ENCODE peak calls at places on chromosome 14, in ten cellular contexts. One of them, this sample, is unnamed.

GRCh38 chr14:80951491-80951890 is 3.9 kb upstream of the TSHR start:
- DNase-seq in COLO829: no peak
- DNase-seq in endothelial cell of umbilical vein: no peak
- DNase-seq in kidney glomerular epithelial cell: no peak
- DNase-seq in Right ventricle myocardium superior: no peak
- DNase-seq in NCI-H2081: no peak
- DNase-seq in HFFc6: no peak
- DNase-seq in activated CD8-positive, alpha-beta memory T cell treated with anti-CD3 and anti-CD28 coated beads for 48 hours: no peak
- DNase-seq in AG09319: no peak
- DNase-seq in stimulated activated CD4-positive, alpha-beta T cell treated with anti-CD3 and anti-CD28 coated beads, Interleukin-1b, Interleukin-23, amount 100 ng/mL, for 48 hours: no peak
- DNase-seq in this sample: no peak

GRCh38 chr14:52686176-52686575 is 9.2 kb downstream of the ERO1A start:
- DNase-seq in kidney glomerular epithelial cell: no peak
- DNase-seq in AG09319: no peak
- DNase-seq in endothelial cell of umbilical vein: no peak
- DNase-seq in COLO829: no peak
- DNase-seq in Right ventricle myocardium superior: no peak
- DNase-seq in HFFc6: no peak
- DNase-seq in NCI-H2081: no peak
- DNase-seq in stimulated activated CD4-positive, alpha-beta T cell treated with anti-CD3 and anti-CD28 coated beads, Interleukin-1b, Interleukin-23, amount 100 ng/mL, for 48 hours: no peak
- DNase-seq in activated CD8-positive, alpha-beta memory T cell treated with anti-CD3 and anti-CD28 coated beads for 48 hours: no peak
- DNase-seq in this sample: no peak

GRCh38 chr14:51806026-51806590 is 54.3 kb upstream of the GNG2 start:
- DNase-seq in HFFc6: no peak
- DNase-seq in NCI-H2081: no peak
- DNase-seq in COLO829: no peak
- DNase-seq in activated CD8-positive, alpha-beta memory T cell treated with anti-CD3 and anti-CD28 coated beads for 48 hours: no peak
- DNase-seq in endothelial cell of umbilical vein: no peak
- DNase-seq in kidney glomerular epithelial cell: no peak
- DNase-seq in Right ventricle myocardium superior: no peak
- DNase-seq in stimulated activated CD4-positive, alpha-beta T cell treated with anti-CD3 and anti-CD28 coated beads, Interleukin-1b, Interleukin-23, amount 100 ng/mL, for 48 hours: no peak
- DNase-seq in AG09319: no peak
- DNase-seq in this sample: no peak

GRCh38 chr14:55580401-55581010 is 499 bp downstream of the KTN1 start:
- DNase-seq in kidney glomerular epithelial cell: no peak
- DNase-seq in AG09319: no peak
- DNase-seq in activated CD8-positive, alpha-beta memory T cell treated with anti-CD3 and anti-CD28 coated beads for 48 hours: peak
- DNase-seq in stimulated activated CD4-positive, alpha-beta T cell treated with anti-CD3 and anti-CD28 coated beads, Interleukin-1b, Interleukin-23, amount 100 ng/mL, for 48 hours: peak
- DNase-seq in HFFc6: no peak
- DNase-seq in endothelial cell of umbilical vein: peak
- DNase-seq in NCI-H2081: peak
- DNase-seq in Right ventricle myocardium superior: peak
- DNase-seq in COLO829: no peak
- DNase-seq in this sample: peak

GRCh38 chr14:76091036-76091435 is 60.7 kb upstream of the GPATCH2L start:
- DNase-seq in stimulated activated CD4-positive, alpha-beta T cell treated with anti-CD3 and anti-CD28 coated beads, Interleukin-1b, Interleukin-23, amount 100 ng/mL, for 48 hours: no peak
- DNase-seq in HFFc6: peak
- DNase-seq in COLO829: no peak
- DNase-seq in Right ventricle myocardium superior: peak
- DNase-seq in activated CD8-positive, alpha-beta memory T cell treated with anti-CD3 and anti-CD28 coated beads for 48 hours: no peak
- DNase-seq in endothelial cell of umbilical vein: peak
- DNase-seq in AG09319: no peak
- DNase-seq in NCI-H2081: no peak
- DNase-seq in kidney glomerular epithelial cell: no peak
- DNase-seq in this sample: no peak

GRCh38 chr14:99908653-99909250 is 115.5 kb downstream of the EML1 start:
- DNase-seq in HFFc6: no peak
- DNase-seq in NCI-H2081: no peak
- DNase-seq in COLO829: peak
- DNase-seq in stimulated activated CD4-positive, alpha-beta T cell treated with anti-CD3 and anti-CD28 coated beads, Interleukin-1b, Interleukin-23, amount 100 ng/mL, for 48 hours: no peak
- DNase-seq in endothelial cell of umbilical vein: no peak
- DNase-seq in AG09319: no peak
- DNase-seq in kidney glomerular epithelial cell: no peak
- DNase-seq in activated CD8-positive, alpha-beta memory T cell treated with anti-CD3 and anti-CD28 coated beads for 48 hours: no peak
- DNase-seq in Right ventricle myocardium superior: no peak
- DNase-seq in this sample: no peak

GRCh38 chr14:26863736-26864135 is 265.9 kb upstream of the NOVA1 start:
- DNase-seq in AG09319: no peak
- DNase-seq in COLO829: no peak
- DNase-seq in activated CD8-positive, alpha-beta memory T cell treated with anti-CD3 and anti-CD28 coated beads for 48 hours: no peak
- DNase-seq in kidney glomerular epithelial cell: peak
- DNase-seq in stimulated activated CD4-positive, alpha-beta T cell treated with anti-CD3 and anti-CD28 coated beads, Interleukin-1b, Interleukin-23, amount 100 ng/mL, for 48 hours: no peak
- DNase-seq in NCI-H2081: no peak
- DNase-seq in Right ventricle myocardium superior: no peak
- DNase-seq in HFFc6: no peak
- DNase-seq in endothelial cell of umbilical vein: peak
- DNase-seq in this sample: no peak

GRCh38 chr14:72708708-72709475 is 185.0 kb downstream of the DPF3 start:
- DNase-seq in activated CD8-positive, alpha-beta memory T cell treated with anti-CD3 and anti-CD28 coated beads for 48 hours: no peak
- DNase-seq in NCI-H2081: no peak
- DNase-seq in endothelial cell of umbilical vein: no peak
- DNase-seq in COLO829: peak
- DNase-seq in AG09319: no peak
- DNase-seq in HFFc6: no peak
- DNase-seq in Right ventricle myocardium superior: no peak
- DNase-seq in stimulated activated CD4-positive, alpha-beta T cell treated with anti-CD3 and anti-CD28 coated beads, Interleukin-1b, Interleukin-23, amount 100 ng/mL, for 48 hours: no peak
- DNase-seq in kidney glomerular epithelial cell: no peak
- DNase-seq in this sample: no peak

GRCh38 chr14:99395904-99396530 is 84.6 kb downstream of the SETD3 start:
- DNase-seq in Right ventricle myocardium superior: no peak
- DNase-seq in COLO829: no peak
- DNase-seq in activated CD8-positive, alpha-beta memory T cell treated with anti-CD3 and anti-CD28 coated beads for 48 hours: no peak
- DNase-seq in stimulated activated CD4-positive, alpha-beta T cell treated with anti-CD3 and anti-CD28 coated beads, Interleukin-1b, Interleukin-23, amount 100 ng/mL, for 48 hours: peak
- DNase-seq in NCI-H2081: peak
- DNase-seq in AG09319: no peak
- DNase-seq in endothelial cell of umbilical vein: no peak
- DNase-seq in HFFc6: no peak
- DNase-seq in kidney glomerular epithelial cell: peak
- DNase-seq in this sample: no peak

This sample was measured in KG1.